ENCODE peak calls at places on chromosomes 2 and 18, in seven cellular contexts. J is tibial artery, W is lung, T is neuronal stem cell, K is endothelial cell of umbilical vein, F is lower lobe of right lung, R is PC-3. D is an unnamed sample. For H3K36me3, the result is how much of the 10 kb centered on the place peaks cover.

GRCh38 chr2:206958236-206958635 is 18.9 kb downstream of the CPO start:
- DNase-seq in J (no peak), W (no peak), T (no peak), K (no peak), F (no peak), R (no peak), D (no peak)

GRCh38 chr2:158024288-158024898 is 77.3 kb upstream of the UPP2 start:
- DNase-seq in J (no peak), W (peak), T (peak), K (peak), F (peak), R (peak), D (peak)

GRCh38 chr2:148896116-148896515 is 21.1 kb downstream of the KIF5C start:
- DNase-seq in J (no peak), W (no peak), T (no peak), K (no peak), F (no peak), R (no peak), D (no peak)

GRCh38 chr2:239814917-239815637 is 210.1 kb downstream of the NDUFA10 start:
- DNase-seq in J (peak), W (no peak), T (no peak), K (no peak), F (no peak), R (no peak), D (no peak)

GRCh38 chr2:187716301-187716700 is 162.1 kb upstream of the TFPI start:
- DNase-seq in J (no peak), W (no peak), T (no peak), K (no peak), F (no peak), R (no peak), D (no peak)

GRCh38 chr2:219207884-219208740 is 1.5 kb downstream of the ZFAND2B start:
- DNase-seq in J (no peak), W (no peak), T (no peak), K (peak), F (no peak), R (peak), D (no peak)

GRCh38 chr2:33126973-33127372 is 180.2 kb downstream of the LTBP1 start:
- DNase-seq in J (peak), W (no peak), T (no peak), K (no peak), F (no peak), R (peak), D (no peak)

GRCh38 chr18:71673498-71673897 is 870.6 kb downstream of the CBLN2 start:
- DNase-seq in J (no peak), W (no peak), T (no peak), K (no peak), F (no peak), R (no peak), D (no peak)

DNA sequence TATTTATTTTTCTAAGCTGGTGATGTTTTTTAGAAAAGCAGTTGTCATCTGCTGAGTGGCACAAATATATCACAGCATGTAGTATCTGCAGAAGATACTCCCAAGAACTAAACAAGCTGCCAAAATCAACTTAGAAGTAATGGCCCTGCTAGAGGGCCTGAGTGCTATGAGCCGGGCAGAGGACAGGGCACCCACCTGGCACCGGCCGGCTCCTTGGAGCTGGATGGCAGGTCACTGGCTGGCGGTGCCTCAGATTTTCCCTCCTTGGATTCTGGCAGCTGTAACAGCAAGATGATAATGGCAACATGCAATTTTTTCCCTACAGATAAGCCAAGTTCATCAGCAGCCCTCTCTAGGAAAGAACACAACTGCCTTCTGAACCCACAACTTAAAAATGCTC is 79.7 kb downstream of the EMILIN2 start:
- DNase-seq in J (no peak), W (no peak), T (no peak), K (no peak), F (no peak), R (no peak), D (no peak)
- H3K27ac ChIP-seq in J (no peak), W (no peak), T (no peak), K (no peak), F (no peak), R (no peak), D (no peak)

DNA sequence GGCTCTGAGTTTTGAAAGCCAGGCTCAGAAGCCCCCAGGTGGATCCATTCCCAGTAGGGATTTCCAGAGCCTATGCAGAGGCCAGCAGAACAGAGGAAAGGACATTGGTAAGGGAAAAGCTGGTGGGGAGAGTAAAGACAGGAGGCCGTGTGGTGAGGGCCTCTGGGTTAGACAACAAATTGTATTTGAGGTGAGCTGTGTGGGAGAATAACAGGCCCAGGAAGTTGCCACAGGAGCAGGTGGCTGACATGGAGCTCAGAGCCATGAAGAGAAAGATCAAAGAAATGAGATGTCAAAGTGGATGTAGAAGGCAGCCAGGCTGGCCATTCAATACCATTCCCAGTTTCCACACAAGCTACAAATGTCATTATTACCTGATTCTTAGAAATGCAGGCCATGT is 8.8 kb downstream of the BUB1 start:
- DNase-seq in J (no peak), W (no peak), T (no peak), K (no peak), F (no peak), R (no peak), D (no peak)
- H3K36me3 ChIP-seq in J (under half), W (under half), T (half or more), K (under half), F (under half), R (half or more), D (under half)

GRCh38 chr18:75074196-75075015 is 134.5 kb downstream of the PTGR3 start:
- DNase-seq in J (no peak), W (no peak), T (no peak), K (no peak), F (no peak), R (no peak), D (no peak)
- H3K27ac ChIP-seq in J (no peak), W (no peak), T (no peak), K (no peak), F (no peak), R (no peak), D (no peak)

GRCh38 chr2:69992310-69993047 is 31.0 kb upstream of the ASPRV1 start:
- DNase-seq in J (no peak), W (no peak), T (no peak), K (no peak), F (no peak), R (no peak), D (no peak)
- H3K36me3 ChIP-seq in J (under half), W (under half), T (under half), K (under half), F (under half), R (under half), D (under half)

DNA sequence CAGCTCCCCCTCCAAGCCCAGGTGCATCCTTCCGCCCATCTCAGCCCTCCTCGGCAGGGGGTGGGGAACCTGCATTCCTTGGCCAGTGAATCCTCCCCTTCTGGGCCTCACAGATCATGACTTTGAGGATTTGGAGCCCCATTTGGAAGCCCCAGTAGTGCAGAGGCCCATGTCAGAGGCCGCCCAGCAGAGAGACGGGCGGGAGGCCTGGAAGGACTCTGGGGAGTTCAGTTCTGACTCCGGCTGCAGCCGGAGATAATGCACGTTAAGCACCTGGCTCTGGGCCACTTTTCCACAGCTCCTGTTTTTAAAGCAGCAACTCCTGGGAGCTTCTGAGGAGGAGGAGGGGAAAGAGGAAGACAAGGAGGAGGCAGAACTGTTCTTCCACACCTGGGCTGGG is 14.9 kb downstream of the ATOH8 start:
- DNase-seq in J (no peak), W (no peak), T (no peak), K (peak), F (no peak), R (no peak), D (no peak)
- H3K27ac ChIP-seq in J (peak), W (peak), T (no peak), K (no peak), F (peak), R (no peak), D (no peak)

GRCh38 chr18:63603772-63604171 is 16.6 kb downstream of the SERPINB13 start:
- DNase-seq in J (no peak), W (no peak), T (no peak), K (no peak), F (no peak), R (peak), D (no peak)

GRCh38 chr18:63604791-63605567 is 17.8 kb downstream of the SERPINB13 start:
- DNase-seq in J (no peak), W (no peak), T (no peak), K (no peak), F (no peak), R (peak), D (no peak)

DNA sequence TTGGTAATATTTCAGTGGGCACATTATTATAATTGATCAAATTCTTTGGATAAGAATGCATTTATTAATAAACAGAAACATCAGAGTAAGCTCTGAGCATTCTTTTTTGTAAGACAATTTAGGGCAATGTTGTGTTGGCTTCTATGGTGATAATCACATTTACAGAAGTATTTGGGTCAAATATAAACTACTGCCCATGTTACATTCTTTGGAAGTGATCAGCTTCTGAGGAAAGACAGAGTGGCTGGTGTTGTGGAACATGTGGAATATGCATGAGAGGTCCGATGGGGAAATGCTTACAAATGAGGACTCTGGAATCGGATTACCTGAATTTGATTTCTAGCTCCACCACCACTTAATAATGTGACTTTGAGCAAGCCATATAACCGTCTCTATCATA is 19.4 kb downstream of the SERPINB13 start:
- DNase-seq in J (no peak), W (no peak), T (no peak), K (no peak), F (no peak), R (no peak), D (no peak)
- H3K36me3 ChIP-seq in J (under half), W (under half), T (under half), K (under half), F (under half), R (under half), D (under half)